ENCODE peak calls at places on chromosomes 16 and 17, in four cellular contexts. J is heart left ventricle, Q is fibroblast of lung, G is prostate gland. E is an unnamed sample.

GRCh38 chr17:13182854-13183253 is 165.0 kb upstream of the ELAC2 start:
- DNase-seq in J (no peak), Q (no peak), G (no peak), E (no peak)

GRCh38 chr16:30494709-30495108 is 22.2 kb downstream of the ITGAL start:
- DNase-seq in G (no peak), Q (no peak), J (no peak), E (no peak)

GRCh38 chr16:89115216-89115949 is 21.7 kb downstream of the ACSF3 start:
- DNase-seq in Q (no peak), J (peak), G (peak), E (peak)

GRCh38 chr16:85425061-85425662 is 188.0 kb upstream of the GSE1 start:
- DNase-seq in G (no peak), J (no peak), Q (no peak), E (no peak)

GRCh38 chr16:19502395-19503131 is 19.3 kb downstream of the GDE1 start:
- DNase-seq in G (peak), Q (peak), J (no peak), E (peak)

GRCh38 chr16:27430923-27431484 is 29.0 kb downstream of the IL21R start:
- DNase-seq in J (no peak), Q (peak), G (no peak), E (peak)

GRCh38 chr17:57986841-57987581 is 1.0 kb downstream of the VEZF1 start:
- DNase-seq in G (peak), J (no peak), Q (peak), E (peak)

GRCh38 chr16:88780100-88781062 is 4.6 kb downstream of the PIEZO1 start:
- DNase-seq in Q (peak), G (no peak), J (no peak), E (no peak)

GRCh38 chr16:77199211-77199610 is at the start of gene SYCE1L:
- DNase-seq in G (no peak), Q (no peak), J (no peak), E (no peak)

GRCh38 chr17:60653569-60653968 is 24.1 kb upstream of the BCAS3 start:
- DNase-seq in G (no peak), Q (no peak), J (no peak), E (no peak)

GRCh38 chr16:89193021-89193575 is 7.2 kb downstream of the SLC22A31 start:
- DNase-seq in J (peak), G (no peak), Q (no peak), E (peak)

GRCh38 chr17:77859411-77859810 is 99.1 kb upstream of the TNRC6C start:
- DNase-seq in G (no peak), Q (no peak), J (peak), E (no peak)

GRCh38 chr17:10843806-10844205 is 5.9 kb upstream of the PIRT start:
- DNase-seq in G (peak), Q (no peak), J (no peak), E (no peak)

GRCh38 chr17:28896884-28897768 is at the start of gene FLOT2:
- DNase-seq in J (peak), Q (peak), G (peak), E (peak)

GRCh38 chr17:37310940-37311339 is 64.8 kb upstream of the C17orf78 start:
- DNase-seq in Q (no peak), J (no peak), G (no peak), E (no peak)

GRCh38 chr17:21511368-21512195 is 135.4 kb downstream of the KCNJ12 start:
- DNase-seq in Q (peak), J (peak), G (peak), E (peak)

GRCh38 chr17:78910885-78911284 is 7.9 kb upstream of the CEP295NL start:
- DNase-seq in Q (no peak), J (no peak), G (no peak), E (no peak)

GRCh38 chr17:38864636-38865398 is 5.0 kb upstream of the LASP1 start:
- DNase-seq in G (no peak), J (no peak), Q (peak), E (peak)

GRCh38 chr17:31167111-31167510 is 72.3 kb downstream of the NF1 start:
- DNase-seq in J (no peak), Q (no peak), G (no peak), E (no peak)

GRCh38 chr17:78132767-78133178 is 2.2 kb downstream of the TMC8 start:
- DNase-seq in Q (no peak), G (no peak), J (no peak), E (no peak)

GRCh38 chr17:39001703-39002637 is 34.8 kb upstream of the FBXO47 start:
- DNase-seq in J (peak), Q (peak), G (no peak), E (peak)

GRCh38 chr16:49376206-49376605 is 2.6 kb downstream of the C16orf78 start:
- DNase-seq in J (no peak), Q (no peak), G (no peak), E (no peak)

GRCh38 chr17:74404802-74405201 is 27.1 kb upstream of the GPRC5C start:
- DNase-seq in J (no peak), G (no peak), Q (no peak), E (no peak)

GRCh38 chr17:74408830-74409229 is 23.1 kb upstream of the GPRC5C start:
- DNase-seq in J (no peak), Q (no peak), G (no peak), E (no peak)

GRCh38 chr17:74407384-74407783 is 24.5 kb upstream of the GPRC5C start:
- DNase-seq in Q (no peak), G (no peak), J (no peak), E (no peak)

GRCh38 chr17:74410001-74410443 is 21.9 kb upstream of the GPRC5C start:
- DNase-seq in Q (no peak), G (no peak), J (no peak), E (no peak)

GRCh38 chr17:74408262-74408661 is 23.6 kb upstream of the GPRC5C start:
- DNase-seq in J (no peak), Q (peak), G (no peak), E (peak)
- TF ChIP-seq CTCF in J (no peak), Q (no peak), G (no peak), E (peak)

GRCh38 chr16:12186774-12187335 is 210.3 kb downstream of the SNX29 start:
- DNase-seq in G (no peak), J (no peak), Q (peak), E (peak)

GRCh38 chr16:12188674-12189249 is 212.2 kb downstream of the SNX29 start:
- DNase-seq in J (no peak), G (no peak), Q (no peak), E (no peak)

GRCh38 chr16:12184419-12184831 is 207.9 kb downstream of the SNX29 start:
- DNase-seq in J (no peak), Q (no peak), G (no peak), E (no peak)

GRCh38 chr16:12187939-12188673 is 211.6 kb downstream of the SNX29 start:
- DNase-seq in G (no peak), Q (no peak), J (no peak), E (peak)

GRCh38 chr16:12185563-12185962 is 209.0 kb downstream of the SNX29 start:
- DNase-seq in G (no peak), Q (no peak), J (no peak), E (no peak)
- TF ChIP-seq CTCF in G (no peak), Q (no peak), J (no peak), E (no peak)

GRCh38 chr16:62077998-62078397 is 41.8 kb upstream of the CDH8 start:
- DNase-seq in G (no peak), J (no peak), Q (no peak), E (no peak)
- TF ChIP-seq CTCF in G (no peak), J (no peak), Q (no peak), E (no peak)

GRCh38 chr16:10922328-10923145 is 19.7 kb downstream of the DEXI start:
- DNase-seq in Q (peak), J (peak), G (no peak), E (peak)
- TF ChIP-seq CTCF in Q (no peak), J (no peak), G (no peak), E (no peak)

GRCh38 chr17:67517335-67517734 is 140.3 kb downstream of the PITPNC1 start:
- DNase-seq in G (no peak), Q (no peak), J (no peak), E (peak)
- TF ChIP-seq CTCF in G (no peak), Q (no peak), J (no peak), E (peak)

GRCh38 chr16:57628008-57628781 is at the start of gene ADGRG1:
- DNase-seq in J (peak), Q (peak), G (peak), E (peak)
- TF ChIP-seq CTCF in J (no peak), Q (no peak), G (no peak), E (peak)

GRCh38 chr16:55367301-55367745 is 43.3 kb downstream of the IRX6 start:
- DNase-seq in G (no peak), J (no peak), Q (no peak), E (peak)
- TF ChIP-seq CTCF in G (no peak), J (no peak), Q (no peak), E (no peak)

DNA sequence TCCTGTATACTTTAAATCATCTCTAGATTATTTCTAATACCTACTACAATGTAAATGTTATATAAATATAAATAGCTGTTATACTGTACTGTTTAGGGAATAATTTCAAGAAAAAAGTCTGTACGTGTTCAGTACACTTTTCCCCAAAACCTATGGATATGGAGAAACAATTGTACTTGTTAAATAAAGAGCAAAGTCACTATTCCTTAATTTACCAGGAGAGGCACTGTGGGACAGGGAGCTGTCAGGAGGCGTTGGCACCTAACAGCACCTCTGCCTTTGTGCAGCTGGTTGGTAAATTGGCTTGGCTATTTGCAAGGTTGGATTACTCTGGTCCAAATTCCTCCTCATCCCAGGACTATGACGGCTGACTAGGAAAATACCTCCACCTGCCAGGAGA is 28.0 kb downstream of the CRHR1 start:
- DNase-seq in J (no peak), G (no peak), Q (peak), E (peak)
- TF ChIP-seq CTCF in J (no peak), G (no peak), Q (no peak), E (peak)

GRCh38 chr17:82216301-82217119 is 3.9 kb upstream of the CCDC57 start:
- DNase-seq in G (peak), J (peak), Q (peak), E (peak)
- TF ChIP-seq CTCF in G (no peak), J (no peak), Q (no peak), E (no peak)

E was measured in fibroblast of mammary gland.